ENCODE peak calls at places on chromosome 20, in seven cellular contexts. One of them, this sample, is unnamed.

GRCh38 chr20:16187956-16188616 is 385.2 kb downstream of the KIF16B start:
- ATAC-seq in stimulated activated naive CD8-positive, alpha-beta T cell treated with anti-CD3 and anti-CD28 coated beads, Interleukin-15, amount 100 ng/mL, for 72 hours: peak
- ATAC-seq in activated CD4-positive, alpha-beta T cell treated with anti-CD3 and anti-CD28 coated beads for 36 hours: no peak
- ATAC-seq in stimulated activated naive B cell treated with anti-CD40 and anti-IgM and Interleukin-4, amounts not matched to agents 10 μg/mL and 1 μg/mL and 100 μg/mL, for 72 hours: no peak
- ATAC-seq in HCT116: no peak
- ATAC-seq in heart left ventricle: peak
- ATAC-seq in activated CD8-positive, alpha-beta T cell treated with anti-CD3 and anti-CD28 coated beads, Interleukin-2, amount 10 ng/mL, durations not matched to agents 7 days and 5 days: no peak
- ATAC-seq in this sample: no peak

GRCh38 chr20:2195614-2196013 is 94.0 kb downstream of the STK35 start:
- ATAC-seq in heart left ventricle: no peak
- ATAC-seq in stimulated activated naive CD8-positive, alpha-beta T cell treated with anti-CD3 and anti-CD28 coated beads, Interleukin-15, amount 100 ng/mL, for 72 hours: no peak
- ATAC-seq in activated CD4-positive, alpha-beta T cell treated with anti-CD3 and anti-CD28 coated beads for 36 hours: no peak
- ATAC-seq in HCT116: peak
- ATAC-seq in activated CD8-positive, alpha-beta T cell treated with anti-CD3 and anti-CD28 coated beads, Interleukin-2, amount 10 ng/mL, durations not matched to agents 7 days and 5 days: no peak
- ATAC-seq in stimulated activated naive B cell treated with anti-CD40 and anti-IgM and Interleukin-4, amounts not matched to agents 10 μg/mL and 1 μg/mL and 100 μg/mL, for 72 hours: no peak
- ATAC-seq in this sample: no peak

GRCh38 chr20:37439223-37439933 is 81.7 kb upstream of the NNAT start:
- ATAC-seq in activated CD8-positive, alpha-beta T cell treated with anti-CD3 and anti-CD28 coated beads, Interleukin-2, amount 10 ng/mL, durations not matched to agents 7 days and 5 days: no peak
- ATAC-seq in HCT116: no peak
- ATAC-seq in stimulated activated naive B cell treated with anti-CD40 and anti-IgM and Interleukin-4, amounts not matched to agents 10 μg/mL and 1 μg/mL and 100 μg/mL, for 72 hours: no peak
- ATAC-seq in stimulated activated naive CD8-positive, alpha-beta T cell treated with anti-CD3 and anti-CD28 coated beads, Interleukin-15, amount 100 ng/mL, for 72 hours: no peak
- ATAC-seq in activated CD4-positive, alpha-beta T cell treated with anti-CD3 and anti-CD28 coated beads for 36 hours: no peak
- ATAC-seq in heart left ventricle: no peak
- ATAC-seq in this sample: no peak

GRCh38 chr20:17958326-17959256 is 10.0 kb downstream of the SNX5 start:
- ATAC-seq in activated CD8-positive, alpha-beta T cell treated with anti-CD3 and anti-CD28 coated beads, Interleukin-2, amount 10 ng/mL, durations not matched to agents 7 days and 5 days: no peak
- ATAC-seq in activated CD4-positive, alpha-beta T cell treated with anti-CD3 and anti-CD28 coated beads for 36 hours: no peak
- ATAC-seq in heart left ventricle: peak
- ATAC-seq in HCT116: no peak
- ATAC-seq in stimulated activated naive CD8-positive, alpha-beta T cell treated with anti-CD3 and anti-CD28 coated beads, Interleukin-15, amount 100 ng/mL, for 72 hours: no peak
- ATAC-seq in stimulated activated naive B cell treated with anti-CD40 and anti-IgM and Interleukin-4, amounts not matched to agents 10 μg/mL and 1 μg/mL and 100 μg/mL, for 72 hours: no peak
- ATAC-seq in this sample: no peak

GRCh38 chr20:5864873-5865582 is 85.3 kb downstream of the TRMT6 start:
- ATAC-seq in heart left ventricle: no peak
- ATAC-seq in HCT116: no peak
- ATAC-seq in activated CD8-positive, alpha-beta T cell treated with anti-CD3 and anti-CD28 coated beads, Interleukin-2, amount 10 ng/mL, durations not matched to agents 7 days and 5 days: no peak
- ATAC-seq in stimulated activated naive B cell treated with anti-CD40 and anti-IgM and Interleukin-4, amounts not matched to agents 10 μg/mL and 1 μg/mL and 100 μg/mL, for 72 hours: no peak
- ATAC-seq in stimulated activated naive CD8-positive, alpha-beta T cell treated with anti-CD3 and anti-CD28 coated beads, Interleukin-15, amount 100 ng/mL, for 72 hours: no peak
- ATAC-seq in activated CD4-positive, alpha-beta T cell treated with anti-CD3 and anti-CD28 coated beads for 36 hours: no peak
- ATAC-seq in this sample: no peak

GRCh38 chr20:4913147-4913546 is 88.2 kb downstream of the SLC23A2 start:
- ATAC-seq in stimulated activated naive CD8-positive, alpha-beta T cell treated with anti-CD3 and anti-CD28 coated beads, Interleukin-15, amount 100 ng/mL, for 72 hours: no peak
- ATAC-seq in HCT116: no peak
- ATAC-seq in heart left ventricle: no peak
- ATAC-seq in activated CD8-positive, alpha-beta T cell treated with anti-CD3 and anti-CD28 coated beads, Interleukin-2, amount 10 ng/mL, durations not matched to agents 7 days and 5 days: no peak
- ATAC-seq in activated CD4-positive, alpha-beta T cell treated with anti-CD3 and anti-CD28 coated beads for 36 hours: no peak
- ATAC-seq in stimulated activated naive B cell treated with anti-CD40 and anti-IgM and Interleukin-4, amounts not matched to agents 10 μg/mL and 1 μg/mL and 100 μg/mL, for 72 hours: no peak
- ATAC-seq in this sample: no peak

GRCh38 chr20:14355791-14356190 is 18.4 kb upstream of the FLRT3 start:
- ATAC-seq in stimulated activated naive B cell treated with anti-CD40 and anti-IgM and Interleukin-4, amounts not matched to agents 10 μg/mL and 1 μg/mL and 100 μg/mL, for 72 hours: no peak
- ATAC-seq in heart left ventricle: no peak
- ATAC-seq in activated CD8-positive, alpha-beta T cell treated with anti-CD3 and anti-CD28 coated beads, Interleukin-2, amount 10 ng/mL, durations not matched to agents 7 days and 5 days: no peak
- ATAC-seq in stimulated activated naive CD8-positive, alpha-beta T cell treated with anti-CD3 and anti-CD28 coated beads, Interleukin-15, amount 100 ng/mL, for 72 hours: no peak
- ATAC-seq in HCT116: no peak
- ATAC-seq in activated CD4-positive, alpha-beta T cell treated with anti-CD3 and anti-CD28 coated beads for 36 hours: no peak
- ATAC-seq in this sample: no peak

GRCh38 chr20:9225879-9226278 is 157.0 kb downstream of the PLCB4 start:
- ATAC-seq in activated CD4-positive, alpha-beta T cell treated with anti-CD3 and anti-CD28 coated beads for 36 hours: no peak
- ATAC-seq in activated CD8-positive, alpha-beta T cell treated with anti-CD3 and anti-CD28 coated beads, Interleukin-2, amount 10 ng/mL, durations not matched to agents 7 days and 5 days: no peak
- ATAC-seq in stimulated activated naive CD8-positive, alpha-beta T cell treated with anti-CD3 and anti-CD28 coated beads, Interleukin-15, amount 100 ng/mL, for 72 hours: no peak
- ATAC-seq in HCT116: no peak
- ATAC-seq in stimulated activated naive B cell treated with anti-CD40 and anti-IgM and Interleukin-4, amounts not matched to agents 10 μg/mL and 1 μg/mL and 100 μg/mL, for 72 hours: no peak
- ATAC-seq in heart left ventricle: peak
- ATAC-seq in this sample: no peak

GRCh38 chr20:45904583-45905504 is 7.1 kb downstream of the PLTP start:
- ATAC-seq in heart left ventricle: peak
- ATAC-seq in stimulated activated naive B cell treated with anti-CD40 and anti-IgM and Interleukin-4, amounts not matched to agents 10 μg/mL and 1 μg/mL and 100 μg/mL, for 72 hours: no peak
- ATAC-seq in activated CD4-positive, alpha-beta T cell treated with anti-CD3 and anti-CD28 coated beads for 36 hours: no peak
- ATAC-seq in stimulated activated naive CD8-positive, alpha-beta T cell treated with anti-CD3 and anti-CD28 coated beads, Interleukin-15, amount 100 ng/mL, for 72 hours: no peak
- ATAC-seq in activated CD8-positive, alpha-beta T cell treated with anti-CD3 and anti-CD28 coated beads, Interleukin-2, amount 10 ng/mL, durations not matched to agents 7 days and 5 days: no peak
- ATAC-seq in HCT116: no peak
- ATAC-seq in this sample: no peak

GRCh38 chr20:2806351-2806701 is 5.9 kb upstream of the CPXM1 start:
- ATAC-seq in HCT116: no peak
- ATAC-seq in stimulated activated naive B cell treated with anti-CD40 and anti-IgM and Interleukin-4, amounts not matched to agents 10 μg/mL and 1 μg/mL and 100 μg/mL, for 72 hours: no peak
- ATAC-seq in activated CD4-positive, alpha-beta T cell treated with anti-CD3 and anti-CD28 coated beads for 36 hours: no peak
- ATAC-seq in heart left ventricle: no peak
- ATAC-seq in stimulated activated naive CD8-positive, alpha-beta T cell treated with anti-CD3 and anti-CD28 coated beads, Interleukin-15, amount 100 ng/mL, for 72 hours: no peak
- ATAC-seq in activated CD8-positive, alpha-beta T cell treated with anti-CD3 and anti-CD28 coated beads, Interleukin-2, amount 10 ng/mL, durations not matched to agents 7 days and 5 days: no peak
- ATAC-seq in this sample: no peak

GRCh38 chr20:57412347-57413029 is 21.3 kb downstream of the RBM38 start:
- ATAC-seq in heart left ventricle: no peak
- ATAC-seq in activated CD8-positive, alpha-beta T cell treated with anti-CD3 and anti-CD28 coated beads, Interleukin-2, amount 10 ng/mL, durations not matched to agents 7 days and 5 days: peak
- ATAC-seq in HCT116: no peak
- ATAC-seq in activated CD4-positive, alpha-beta T cell treated with anti-CD3 and anti-CD28 coated beads for 36 hours: peak
- ATAC-seq in stimulated activated naive CD8-positive, alpha-beta T cell treated with anti-CD3 and anti-CD28 coated beads, Interleukin-15, amount 100 ng/mL, for 72 hours: peak
- ATAC-seq in stimulated activated naive B cell treated with anti-CD40 and anti-IgM and Interleukin-4, amounts not matched to agents 10 μg/mL and 1 μg/mL and 100 μg/mL, for 72 hours: no peak
- ATAC-seq in this sample: peak

GRCh38 chr20:44616604-44616964 is 34.2 kb downstream of the PKIG start:
- ATAC-seq in activated CD8-positive, alpha-beta T cell treated with anti-CD3 and anti-CD28 coated beads, Interleukin-2, amount 10 ng/mL, durations not matched to agents 7 days and 5 days: no peak
- ATAC-seq in stimulated activated naive CD8-positive, alpha-beta T cell treated with anti-CD3 and anti-CD28 coated beads, Interleukin-15, amount 100 ng/mL, for 72 hours: no peak
- ATAC-seq in stimulated activated naive B cell treated with anti-CD40 and anti-IgM and Interleukin-4, amounts not matched to agents 10 μg/mL and 1 μg/mL and 100 μg/mL, for 72 hours: no peak
- ATAC-seq in activated CD4-positive, alpha-beta T cell treated with anti-CD3 and anti-CD28 coated beads for 36 hours: no peak
- ATAC-seq in HCT116: no peak
- ATAC-seq in heart left ventricle: peak
- ATAC-seq in this sample: no peak

GRCh38 chr20:10185741-10186558 is 32.7 kb upstream of the SNAP25 start:
- ATAC-seq in stimulated activated naive B cell treated with anti-CD40 and anti-IgM and Interleukin-4, amounts not matched to agents 10 μg/mL and 1 μg/mL and 100 μg/mL, for 72 hours: no peak
- ATAC-seq in activated CD8-positive, alpha-beta T cell treated with anti-CD3 and anti-CD28 coated beads, Interleukin-2, amount 10 ng/mL, durations not matched to agents 7 days and 5 days: no peak
- ATAC-seq in heart left ventricle: no peak
- ATAC-seq in HCT116: no peak
- ATAC-seq in activated CD4-positive, alpha-beta T cell treated with anti-CD3 and anti-CD28 coated beads for 36 hours: no peak
- ATAC-seq in stimulated activated naive CD8-positive, alpha-beta T cell treated with anti-CD3 and anti-CD28 coated beads, Interleukin-15, amount 100 ng/mL, for 72 hours: no peak
- ATAC-seq in this sample: no peak

GRCh38 chr20:36463212-36464061 is 77.9 kb upstream of the MYL9 start:
- ATAC-seq in activated CD8-positive, alpha-beta T cell treated with anti-CD3 and anti-CD28 coated beads, Interleukin-2, amount 10 ng/mL, durations not matched to agents 7 days and 5 days: no peak
- ATAC-seq in stimulated activated naive B cell treated with anti-CD40 and anti-IgM and Interleukin-4, amounts not matched to agents 10 μg/mL and 1 μg/mL and 100 μg/mL, for 72 hours: no peak
- ATAC-seq in heart left ventricle: no peak
- ATAC-seq in activated CD4-positive, alpha-beta T cell treated with anti-CD3 and anti-CD28 coated beads for 36 hours: no peak
- ATAC-seq in HCT116: no peak
- ATAC-seq in stimulated activated naive CD8-positive, alpha-beta T cell treated with anti-CD3 and anti-CD28 coated beads, Interleukin-15, amount 100 ng/mL, for 72 hours: no peak
- ATAC-seq in this sample: no peak

This sample was measured in stimulated activated memory B cell treated with anti-CD40 and anti-IgM and Interleukin-4, amounts not matched to agents 10 μg/mL and 1 μg/mL and 100 μg/mL, for 72 hours.